ENCODE peak calls at places on chromosomes 2 and 18, in eight cellular contexts. One of them, this sample, is unnamed.

GRCh38 chr2:106143495-106144215 is 50.4 kb downstream of the UXS1 start:
- DNase-seq in heart left ventricle: no peak
- DNase-seq in gastrocnemius medialis: no peak
- DNase-seq in sigmoid colon: no peak
- DNase-seq in IMR-90: no peak
- DNase-seq in K562: no peak
- DNase-seq in suprapubic skin: no peak
- DNase-seq in body of pancreas: no peak
- DNase-seq in this sample: no peak

GRCh38 chr2:204234879-204235278 is 298.3 kb downstream of the ICOS start:
- DNase-seq in IMR-90: peak; percentile 50
- DNase-seq in gastrocnemius medialis: no peak
- DNase-seq in sigmoid colon: no peak
- DNase-seq in suprapubic skin: no peak
- DNase-seq in body of pancreas: no peak
- DNase-seq in heart left ventricle: no peak
- DNase-seq in K562: no peak
- DNase-seq in this sample: no peak

GRCh38 chr18:6746386-6746960 is 17.0 kb downstream of the ARHGAP28 start:
- DNase-seq in K562: no peak
- DNase-seq in body of pancreas: no peak
- DNase-seq in gastrocnemius medialis: no peak
- DNase-seq in IMR-90: peak; percentile 51
- DNase-seq in sigmoid colon: no peak
- DNase-seq in heart left ventricle: no peak
- DNase-seq in suprapubic skin: no peak
- DNase-seq in this sample: no peak

GRCh38 chr2:242031481-242032019 is 162.0 kb downstream of the RTP5 start:
- DNase-seq in K562: no peak
- DNase-seq in heart left ventricle: peak; percentile 11
- DNase-seq in body of pancreas: no peak
- DNase-seq in gastrocnemius medialis: no peak
- DNase-seq in suprapubic skin: peak; percentile 72
- DNase-seq in sigmoid colon: peak; percentile 39
- DNase-seq in IMR-90: peak; percentile 95
- DNase-seq in this sample: no peak

GRCh38 chr2:63698825-63699548 is 110.2 kb downstream of the MDH1 start:
- DNase-seq in heart left ventricle: peak; percentile 75
- DNase-seq in IMR-90: peak; percentile 79
- DNase-seq in gastrocnemius medialis: peak; percentile 54
- DNase-seq in sigmoid colon: peak; percentile 84
- DNase-seq in body of pancreas: peak; percentile 22
- DNase-seq in suprapubic skin: peak; percentile 80
- DNase-seq in K562: no peak
- DNase-seq in this sample: peak; percentile 16

GRCh38 chr18:7454429-7454828 is 112.7 kb upstream of the PTPRM start:
- DNase-seq in gastrocnemius medialis: no peak
- DNase-seq in heart left ventricle: no peak
- DNase-seq in K562: no peak
- DNase-seq in body of pancreas: no peak
- DNase-seq in IMR-90: no peak
- DNase-seq in suprapubic skin: no peak
- DNase-seq in sigmoid colon: no peak
- DNase-seq in this sample: no peak

GRCh38 chr2:235747868-235748144 is 254.0 kb downstream of the AGAP1 start:
- DNase-seq in gastrocnemius medialis: no peak
- DNase-seq in body of pancreas: no peak
- DNase-seq in IMR-90: no peak
- DNase-seq in suprapubic skin: no peak
- DNase-seq in sigmoid colon: no peak
- DNase-seq in heart left ventricle: no peak
- DNase-seq in K562: no peak
- DNase-seq in this sample: no peak

GRCh38 chr2:12424820-12425219 is 291.9 kb upstream of the TRIB2 start:
- DNase-seq in sigmoid colon: peak; percentile 84
- DNase-seq in body of pancreas: peak; percentile 25
- DNase-seq in gastrocnemius medialis: no peak
- DNase-seq in K562: no peak
- DNase-seq in suprapubic skin: no peak
- DNase-seq in heart left ventricle: no peak
- DNase-seq in IMR-90: peak; percentile 58
- DNase-seq in this sample: no peak

GRCh38 chr18:25648724-25649260 is 296.8 kb upstream of the ZNF521 start:
- DNase-seq in K562: no peak
- DNase-seq in gastrocnemius medialis: no peak
- DNase-seq in sigmoid colon: no peak
- DNase-seq in suprapubic skin: no peak
- DNase-seq in heart left ventricle: no peak
- DNase-seq in body of pancreas: no peak
- DNase-seq in IMR-90: peak; percentile 10
- DNase-seq in this sample: no peak

DNA sequence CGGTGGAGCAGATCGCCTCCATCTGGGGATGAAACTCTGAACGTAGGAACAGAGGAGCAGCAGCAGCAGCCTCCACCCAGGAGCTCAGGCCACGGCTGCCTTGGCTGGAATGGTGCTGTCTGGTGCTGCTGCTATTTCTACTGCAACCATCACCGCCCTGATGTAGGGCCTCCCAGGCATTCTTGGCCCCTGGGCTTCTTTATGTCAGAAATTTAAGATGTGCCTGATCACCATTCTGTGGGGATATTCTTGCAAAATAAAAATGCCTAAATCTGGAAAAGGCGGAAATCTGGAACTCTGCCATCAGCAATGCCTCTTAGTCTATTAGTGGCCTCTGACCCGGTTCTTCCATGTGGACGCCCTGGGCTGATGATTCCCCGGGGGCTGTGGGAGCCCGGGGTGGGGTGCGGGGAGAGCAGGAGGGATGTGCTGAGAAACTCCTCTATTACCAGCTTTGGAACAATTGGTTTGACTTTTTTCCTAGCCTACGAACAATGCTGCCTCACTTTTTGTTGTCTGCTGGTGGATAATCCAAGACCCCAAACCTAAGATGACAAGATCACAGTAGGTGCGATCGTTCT is 47.2 kb downstream of the FAM124B start:
- DNase-seq in gastrocnemius medialis: no peak
- DNase-seq in body of pancreas: no peak
- DNase-seq in IMR-90: no peak
- DNase-seq in suprapubic skin: no peak
- DNase-seq in K562: no peak
- DNase-seq in sigmoid colon: no peak
- DNase-seq in heart left ventricle: no peak
- DNase-seq in this sample: no peak
- TF ChIP-seq CTCF in gastrocnemius medialis: no peak
- TF ChIP-seq CTCF in body of pancreas: no peak
- TF ChIP-seq CTCF in IMR-90: no peak
- TF ChIP-seq CTCF in suprapubic skin: no peak
- TF ChIP-seq CTCF in K562: no peak
- TF ChIP-seq CTCF in sigmoid colon: no peak
- TF ChIP-seq CTCF in heart left ventricle: no peak
- TF ChIP-seq CTCF in this sample: no peak

DNA sequence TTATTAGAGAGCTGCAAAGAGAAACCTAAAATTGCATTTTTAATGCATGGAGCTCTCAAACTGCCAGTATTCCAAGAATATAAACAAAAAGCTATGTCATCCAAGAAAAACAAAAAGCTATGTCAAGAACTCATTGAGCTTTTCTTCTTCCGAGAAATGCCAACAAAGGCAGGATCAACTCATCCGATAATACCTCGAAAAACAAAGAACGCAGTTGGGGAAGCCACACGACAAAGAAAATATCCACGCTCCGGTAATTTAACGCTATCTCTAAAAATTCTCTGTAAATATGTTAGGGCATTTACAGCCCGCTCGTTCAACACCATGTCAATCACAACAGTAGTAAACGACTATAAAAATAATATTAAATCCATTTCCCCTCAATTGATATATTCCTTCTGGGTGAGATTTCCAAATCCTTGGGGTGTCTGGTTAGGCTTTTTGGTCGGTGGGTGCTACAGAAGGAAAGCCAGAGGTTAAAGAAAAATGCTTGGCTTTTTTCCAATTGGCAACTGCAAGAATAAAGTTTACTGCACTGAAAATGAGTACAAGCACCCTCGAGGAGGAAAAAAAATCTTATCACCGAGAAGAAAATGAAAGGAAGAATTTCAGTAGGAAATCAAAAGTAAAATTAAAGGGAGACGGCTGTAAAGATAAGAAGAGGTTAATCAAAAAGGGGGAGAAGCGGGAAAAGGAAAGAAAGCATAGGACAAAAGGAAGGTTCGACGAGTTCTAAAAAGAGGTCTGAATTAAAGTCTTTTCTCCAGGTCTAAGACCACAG is 874 bp downstream of the TIA1 start:
- DNase-seq in gastrocnemius medialis: no peak
- DNase-seq in sigmoid colon: no peak
- DNase-seq in suprapubic skin: no peak
- DNase-seq in IMR-90: peak; percentile 19
- DNase-seq in body of pancreas: no peak
- DNase-seq in K562: no peak
- DNase-seq in heart left ventricle: no peak
- DNase-seq in this sample: no peak
- TF ChIP-seq POLR2A in gastrocnemius medialis: no peak
- TF ChIP-seq POLR2A in sigmoid colon: no peak
- TF ChIP-seq POLR2A in suprapubic skin: no peak
- TF ChIP-seq POLR2A in IMR-90: no peak
- TF ChIP-seq POLR2A in body of pancreas: no peak
- TF ChIP-seq POLR2A in K562: no peak
- TF ChIP-seq POLR2A in heart left ventricle: no peak
- TF ChIP-seq POLR2A in this sample: no peak

GRCh38 chr2:20093263-20094141 is 42.1 kb upstream of the LAPTM4A start:
- DNase-seq in heart left ventricle: peak; percentile 68
- DNase-seq in K562: no peak
- DNase-seq in suprapubic skin: no peak
- DNase-seq in body of pancreas: peak; percentile 72
- DNase-seq in gastrocnemius medialis: peak; percentile 64
- DNase-seq in IMR-90: peak; percentile 82
- DNase-seq in sigmoid colon: peak; percentile 80
- DNase-seq in this sample: peak; percentile 77
- TF ChIP-seq CTCF in heart left ventricle: peak; percentile 61
- TF ChIP-seq CTCF in K562: peak; percentile 73
- TF ChIP-seq CTCF in suprapubic skin: peak; percentile 44
- TF ChIP-seq CTCF in body of pancreas: peak; percentile 40
- TF ChIP-seq CTCF in gastrocnemius medialis: peak; percentile 14
- TF ChIP-seq CTCF in IMR-90: peak; percentile 84
- TF ChIP-seq CTCF in sigmoid colon: peak; percentile 62
- TF ChIP-seq CTCF in this sample: peak; percentile 45

GRCh38 chr2:219253753-219254589 is at the start of gene TUBA4A:
- DNase-seq in IMR-90: peak; percentile 37
- DNase-seq in gastrocnemius medialis: peak; percentile 88
- DNase-seq in heart left ventricle: peak; percentile 87
- DNase-seq in K562: peak; percentile 96
- DNase-seq in sigmoid colon: peak; percentile 94
- DNase-seq in suprapubic skin: peak; percentile 91
- DNase-seq in body of pancreas: peak; percentile 90
- DNase-seq in this sample: peak; percentile 69
- TF ChIP-seq POLR2A in IMR-90: peak; percentile 80
- TF ChIP-seq POLR2A in gastrocnemius medialis: peak; percentile 98
- TF ChIP-seq POLR2A in heart left ventricle: peak; percentile 99
- TF ChIP-seq POLR2A in K562: peak; percentile 91
- TF ChIP-seq POLR2A in sigmoid colon: peak; percentile 87
- TF ChIP-seq POLR2A in suprapubic skin: peak; percentile 73
- TF ChIP-seq POLR2A in body of pancreas: peak; percentile 97
- TF ChIP-seq POLR2A in this sample: peak; percentile 91